ENCODE peak calls at places on chromosomes 1 and 21, in five cellular contexts. J is IMR-90, G is H1, Y is neuronal stem cell, R is H9. M is an unnamed sample.

GRCh38 chr21:37227071-37228002 is 39.8 kb downstream of the VPS26C start:
- DNase-seq in J (no peak), G (no peak), Y (no peak), R (no peak), M (no peak)

GRCh38 chr1:99282536-99282935 is 18.2 kb downstream of the PLPPR4 start:
- DNase-seq in J (no peak), G (no peak), Y (no peak), R (no peak), M (no peak)

GRCh38 chr1:21292503-21292990 is 2.3 kb upstream of the ECE1 start:
- DNase-seq in J (no peak), G (no peak), Y (no peak), R (no peak), M (peak; percentile 52)

GRCh38 chr1:209883341-209883971 is 54.6 kb upstream of the SYT14 start:
- DNase-seq in J (peak; percentile 89), G (no peak), Y (no peak), R (no peak), M (peak; percentile 95)

GRCh38 chr1:222909586-222909985 is 94.7 kb downstream of the DISP1 start:
- DNase-seq in J (peak; percentile 72), G (no peak), Y (no peak), R (no peak), M (peak; percentile 75)

GRCh38 chr1:196732526-196732925 is 42.1 kb upstream of the CFHR3 start:
- DNase-seq in J (no peak), G (no peak), Y (no peak), R (peak; percentile 31), M (peak; percentile 3)

GRCh38 chr1:166789286-166789685 is 50.0 kb upstream of the POGK start:
- DNase-seq in J (no peak), G (no peak), Y (no peak), R (no peak), M (no peak)

GRCh38 chr1:225304996-225305395 is 122.8 kb downstream of the LBR start:
- DNase-seq in J (no peak), G (no peak), Y (no peak), R (no peak), M (no peak)

GRCh38 chr21:45863751-45864150 is 117.8 kb upstream of the COL6A1 start:
- DNase-seq in J (no peak), G (no peak), Y (no peak), R (no peak), M (no peak)

GRCh38 chr1:35929730-35930592 is 944 bp upstream of the AGO3 start:
- DNase-seq in J (peak; percentile 42), G (peak; percentile 13), Y (peak; percentile 9), R (peak; percentile 73), M (no peak)

GRCh38 chr1:35932158-35932636 is 1.3 kb downstream of the AGO3 start:
- DNase-seq in J (no peak), G (no peak), Y (no peak), R (no peak), M (no peak)

GRCh38 chr1:35932941-35933340 is 2.0 kb downstream of the AGO3 start:
- DNase-seq in J (no peak), G (no peak), Y (no peak), R (no peak), M (no peak)

GRCh38 chr1:35930593-35931423 is at the start of gene AGO3:
- DNase-seq in J (peak; percentile 77), G (peak; percentile 53), Y (peak; percentile 70), R (peak; percentile 87), M (peak; percentile 78)

GRCh38 chr1:35931424-35932157 is 686 bp downstream of the AGO3 start:
- DNase-seq in J (peak; percentile 5), G (no peak), Y (no peak), R (no peak), M (peak; percentile 37)
- H2BK15ac ChIP-seq in J (no peak overlapping the region), G (no peak overlapping the region), Y (peak overlapping the region; percentile 78), R (no peak overlapping the region), M (peak overlapping the region; percentile 23)

GRCh38 chr1:160638926-160639325 is 7.9 kb downstream of the SLAMF1 start:
- DNase-seq in J (no peak), G (no peak), Y (no peak), R (no peak), M (no peak)
- H4K91ac ChIP-seq in J (no peak overlapping the region), G (no peak overlapping the region), Y (no peak overlapping the region), R (no peak overlapping the region), M (no peak overlapping the region)

GRCh38 chr1:64036549-64036948 is 166.9 kb upstream of the UBE2U start:
- DNase-seq in J (no peak), G (no peak), Y (no peak), R (no peak), M (no peak)

GRCh38 chr1:64033667-64034215 is 169.7 kb upstream of the UBE2U start:
- DNase-seq in J (peak; percentile 96), G (no peak), Y (no peak), R (no peak), M (peak; percentile 71)

GRCh38 chr1:64041366-64042131 is 161.9 kb upstream of the UBE2U start:
- DNase-seq in J (no peak), G (no peak), Y (no peak), R (no peak), M (no peak)

GRCh38 chr1:64038965-64039926 is 164.2 kb upstream of the UBE2U start:
- DNase-seq in J (peak; percentile 100), G (no peak), Y (no peak), R (peak; percentile 46), M (peak; percentile 97)

DNA sequence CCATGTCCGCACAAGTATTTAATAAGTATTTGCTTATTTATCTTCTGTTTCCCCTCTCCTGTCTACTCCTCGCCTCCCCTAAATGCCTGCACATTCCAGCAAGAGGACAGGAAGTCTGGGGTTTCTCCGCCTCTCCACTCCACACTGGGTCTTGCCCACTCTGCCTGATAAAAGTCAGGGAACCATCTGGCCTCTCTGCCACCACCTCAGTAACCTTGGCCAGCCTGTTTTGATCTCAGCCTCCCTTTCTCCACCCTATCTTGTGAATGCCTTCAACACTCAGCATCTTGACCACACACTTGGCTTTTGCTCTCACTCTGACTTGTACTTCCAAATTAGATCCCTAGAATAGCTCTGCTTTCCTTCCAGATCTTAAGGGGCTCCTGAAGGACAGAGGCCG is 165.3 kb upstream of the UBE2U start:
- DNase-seq in J (no peak), G (no peak), Y (no peak), R (no peak), M (no peak)
- H2BK15ac ChIP-seq in J (peak overlapping the region; percentile 73), G (no peak overlapping the region), Y (no peak overlapping the region), R (no peak overlapping the region), M (no peak overlapping the region)

GRCh38 chr1:36114371-36114770 is 10.7 kb downstream of the COL8A2 start:
- DNase-seq in J (no peak), G (no peak), Y (no peak), R (no peak), M (no peak)

GRCh38 chr1:36109041-36109679 is 15.9 kb downstream of the COL8A2 start:
- DNase-seq in J (peak; percentile 78), G (no peak), Y (no peak), R (no peak), M (peak; percentile 69)

GRCh38 chr1:36112823-36113222 is 12.2 kb downstream of the COL8A2 start:
- DNase-seq in J (no peak), G (no peak), Y (no peak), R (no peak), M (no peak)

GRCh38 chr1:36108314-36108713 is 16.7 kb downstream of the COL8A2 start:
- DNase-seq in J (no peak), G (no peak), Y (no peak), R (no peak), M (peak; percentile 13)

DNA sequence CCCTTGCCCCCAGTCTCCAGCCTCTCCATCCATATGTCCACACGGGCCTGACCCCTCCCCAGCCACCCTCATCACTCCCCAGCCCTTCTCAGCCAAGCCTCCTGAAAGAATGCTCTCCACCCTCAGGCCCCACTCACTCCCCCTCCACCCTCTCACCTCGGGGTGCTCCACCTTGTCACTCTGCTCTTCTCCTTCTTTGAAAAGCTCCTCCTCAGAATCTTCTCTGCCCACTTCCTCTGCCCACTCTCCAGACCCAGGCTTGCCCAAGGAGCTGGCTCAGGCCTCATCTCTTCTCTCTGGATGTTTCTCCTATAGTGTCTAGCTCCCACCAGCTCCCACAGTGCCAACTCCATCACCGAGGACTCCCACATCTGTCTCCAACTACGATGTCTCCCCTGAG is 13.9 kb downstream of the COL8A2 start:
- DNase-seq in J (no peak), G (no peak), Y (no peak), R (no peak), M (no peak)
- H4K91ac ChIP-seq in J (no peak overlapping the region), G (no peak overlapping the region), Y (no peak overlapping the region), R (no peak overlapping the region), M (no peak overlapping the region)